ENCODE peak calls at places on chromosomes 3 and 15, in eight cellular contexts. K, J, M, Y, R, C, X and U are unnamed samples.
A peak's percentile ranks its signal among the peaks of the same experiment; 100 is the strongest.

GRCh38 chr3:154310840-154311239 is 13.4 kb downstream of the DHX36 start:
- DNase-seq in K (no peak), J (peak; percentile 29), M (no peak), Y (no peak), R (no peak), C (no peak), X (peak; percentile 29), U (no peak)

GRCh38 chr3:122969585-122970453 is 57.7 kb downstream of the SEMA5B start:
- DNase-seq in K (no peak), J (peak; percentile 91), M (no peak), Y (no peak), R (no peak), C (peak; percentile 63), X (peak; percentile 62), U (no peak)

GRCh38 chr3:95088464-95088863 is 1025.6 kb downstream of the NSUN3 start:
- DNase-seq in K (no peak), J (no peak), M (no peak), Y (no peak), R (no peak), C (no peak), X (no peak), U (no peak)

GRCh38 chr3:105255351-105255750 is 111.4 kb upstream of the ALCAM start:
- DNase-seq in K (no peak), J (peak; percentile 55), M (no peak), Y (no peak), R (no peak), C (peak; percentile 13), X (no peak), U (no peak)

GRCh38 chr3:85572426-85572825 is 613.6 kb downstream of the CADM2 start:
- DNase-seq in K (no peak), J (peak; percentile 49), M (no peak), Y (no peak), R (no peak), C (no peak), X (no peak), U (no peak)

GRCh38 chr3:98733778-98734281 is 29.3 kb upstream of the ST3GAL6 start:
- DNase-seq in K (no peak), J (peak; percentile 20), M (peak; percentile 27), Y (no peak), R (no peak), C (no peak), X (no peak), U (no peak)

GRCh38 chr3:29525254-29525881 is 244.5 kb downstream of the RBMS3 start:
- DNase-seq in K (peak; percentile 32), J (peak; percentile 55), M (no peak), Y (peak; percentile 73), R (peak; percentile 55), C (no peak), X (peak; percentile 90), U (peak; percentile 18)

GRCh38 chr3:46100812-46101211 is 73.5 kb upstream of the XCR1 start:
- DNase-seq in K (no peak), J (no peak), M (no peak), Y (no peak), R (no peak), C (no peak), X (no peak), U (no peak)

GRCh38 chr3:18771931-18772330 is 346.8 kb upstream of the SATB1 start:
- DNase-seq in K (no peak), J (no peak), M (no peak), Y (no peak), R (no peak), C (no peak), X (no peak), U (no peak)

GRCh38 chr3:126655887-126656286 is 963 bp upstream of the TXNRD3 start:
- DNase-seq in K (no peak), J (no peak), M (no peak), Y (no peak), R (no peak), C (no peak), X (no peak), U (no peak)

GRCh38 chr3:43499256-43499655 is 122.6 kb downstream of the ANO10 start:
- DNase-seq in K (no peak), J (no peak), M (no peak), Y (no peak), R (no peak), C (no peak), X (no peak), U (no peak)

GRCh38 chr15:27481768-27482167 is 510.8 kb downstream of the GABRG3 start:
- DNase-seq in K (no peak), J (no peak), M (peak; percentile 51), Y (no peak), R (no peak), C (no peak), X (no peak), U (no peak)

GRCh38 chr3:32335365-32336122 is 56.1 kb upstream of the CMTM7 start:
- DNase-seq in K (no peak), J (no peak), M (no peak), Y (no peak), R (no peak), C (no peak), X (no peak), U (no peak)

GRCh38 chr3:140602781-140603180 is 75.1 kb upstream of the TRIM42 start:
- DNase-seq in K (no peak), J (no peak), M (no peak), Y (no peak), R (no peak), C (peak; percentile 34), X (no peak), U (no peak)

GRCh38 chr3:195895900-195896360 is 12.4 kb downstream of the TNK2 start:
- DNase-seq in K (peak; percentile 75), J (no peak), M (peak; percentile 71), Y (no peak), R (peak; percentile 55), C (no peak), X (no peak), U (peak; percentile 66)

GRCh38 chr3:88713233-88713691 is 394.2 kb upstream of the EPHA3 start:
- DNase-seq in K (no peak), J (peak; percentile 91), M (no peak), Y (no peak), R (no peak), C (peak; percentile 51), X (peak; percentile 81), U (no peak)

GRCh38 chr3:32321095-32321835 is 70.4 kb upstream of the CMTM7 start:
- DNase-seq in K (peak; percentile 31), J (no peak), M (peak; percentile 78), Y (no peak), R (no peak), C (no peak), X (no peak), U (no peak)

GRCh38 chr3:188294823-188295487 is 141.0 kb downstream of the LPP start:
- DNase-seq in K (no peak), J (peak; percentile 99), M (no peak), Y (no peak), R (no peak), C (peak; percentile 92), X (peak; percentile 96), U (peak; percentile 82)

GRCh38 chr3:129633751-129634481 is 27.4 kb upstream of the PLXND1 start:
- DNase-seq in K (no peak), J (no peak), M (no peak), Y (no peak), R (no peak), C (no peak), X (no peak), U (no peak)

GRCh38 chr3:55604846-55605245 is 117.7 kb upstream of the WNT5A start:
- DNase-seq in K (no peak), J (no peak), M (no peak), Y (no peak), R (no peak), C (no peak), X (no peak), U (no peak)

GRCh38 chr3:52099006-52099405 is 42.6 kb upstream of the DUSP7 start:
- DNase-seq in K (no peak), J (peak; percentile 59), M (no peak), Y (no peak), R (no peak), C (peak; percentile 81), X (no peak), U (peak; percentile 32)

GRCh38 chr3:42729404-42730145 is 27.0 kb upstream of the HHATL start:
- DNase-seq in K (no peak), J (no peak), M (no peak), Y (no peak), R (no peak), C (no peak), X (no peak), U (no peak)

GRCh38 chr15:62591842-62592838 is 427.1 kb upstream of the C2CD4B start:
- DNase-seq in K (no peak), J (peak; percentile 64), M (no peak), Y (no peak), R (no peak), C (no peak), X (peak; percentile 55), U (no peak)

GRCh38 chr3:143536817-143537535 is 311.3 kb downstream of the SLC9A9 start:
- DNase-seq in K (peak; percentile 16), J (peak; percentile 70), M (no peak), Y (no peak), R (peak; percentile 19), C (peak; percentile 39), X (peak; percentile 85), U (no peak)

GRCh38 chr3:123096701-123097100 is 29.9 kb downstream of the PDIA5 start:
- DNase-seq in K (peak; percentile 80), J (peak; percentile 51), M (no peak), Y (peak; percentile 54), R (peak; percentile 73), C (no peak), X (peak; percentile 83), U (no peak)

GRCh38 chr15:25438601-25439455 is at the start of gene UBE3A:
- DNase-seq in K (peak; percentile 94), J (peak; percentile 89), M (peak; percentile 96), Y (peak; percentile 86), R (peak; percentile 89), C (peak; percentile 68), X (peak; percentile 91), U (peak; percentile 78)
- TF ChIP-seq CTCF in K (peak; percentile 20), J (peak; percentile 5), M (no peak), Y (peak; percentile 29), R (peak; percentile 21), C (no peak), X (peak; percentile 22), U (no peak)

GRCh38 chr15:68630836-68631235 is 52.0 kb downstream of the CORO2B start:
- DNase-seq in K (no peak), J (no peak), M (no peak), Y (no peak), R (no peak), C (no peak), X (no peak), U (no peak)
- TF ChIP-seq CTCF in K (no peak), J (peak; percentile 26), M (peak; percentile 23), Y (peak; percentile 5), R (no peak), C (no peak), X (no peak), U (no peak)

DNA sequence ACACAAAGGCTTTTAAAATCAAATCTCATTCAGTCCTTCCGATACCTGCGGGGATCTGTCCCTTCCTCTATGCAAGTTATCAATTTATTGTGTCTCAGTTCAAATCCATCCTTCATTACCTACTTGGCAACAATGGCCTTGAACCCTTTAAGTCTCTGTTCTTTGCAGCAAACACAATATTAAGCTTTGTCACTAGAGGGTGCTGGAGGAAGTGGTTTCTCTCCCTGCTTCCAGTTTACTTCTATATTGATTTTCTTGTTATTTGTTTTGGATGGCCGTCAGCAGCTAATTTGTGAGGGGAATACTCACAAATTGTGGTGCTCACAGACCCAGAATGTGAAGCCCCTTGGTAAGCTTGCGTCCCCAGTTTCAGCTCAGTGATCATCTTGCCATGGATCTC is 278.3 kb downstream of the FGF12 start:
- DNase-seq in K (no peak), J (no peak), M (no peak), Y (no peak), R (no peak), C (peak; percentile 7), X (no peak), U (peak; percentile 41)
- TF ChIP-seq CTCF in K (peak; percentile 28), J (peak; percentile 26), M (peak; percentile 51), Y (no peak), R (no peak), C (peak; percentile 28), X (peak; percentile 16), U (peak; percentile 71)

GRCh38 chr15:49793943-49794342 is 173.1 kb downstream of the DTWD1 start:
- DNase-seq in K (no peak), J (no peak), M (no peak), Y (no peak), R (no peak), C (no peak), X (no peak), U (no peak)
- TF ChIP-seq CTCF in K (no peak), J (no peak), M (no peak), Y (no peak), R (no peak), C (no peak), X (no peak), U (no peak)